ENCODE peak calls at places on chromosomes 3 and 15, in five cellular contexts. K, V, T, D and B are unnamed samples.

GRCh38 chr3:187902938-187903337 is 157.7 kb upstream of the BCL6 start:
- DNase-seq in K (no peak), V (no peak), T (no peak), D (no peak), B (no peak)

GRCh38 chr15:77144492-77145070 is 73.7 kb upstream of the TSPAN3 start:
- DNase-seq in K (no peak), V (no peak), T (no peak), D (no peak), B (no peak)

GRCh38 chr15:63395730-63396545 is 14.3 kb upstream of the CA12 start:
- DNase-seq in K (no peak), V (no peak), T (no peak), D (no peak), B (no peak)

GRCh38 chr15:35698978-35699377 is 153.0 kb upstream of the DPH6 start:
- DNase-seq in K (no peak), V (no peak), T (no peak), D (no peak), B (no peak)

GRCh38 chr15:72671531-72671930 is 14.5 kb downstream of the HIGD2B start:
- DNase-seq in K (no peak), V (no peak), T (no peak), D (no peak), B (no peak)

GRCh38 chr3:69012111-69012835 is 1.2 kb downstream of the EOGT start:
- DNase-seq in K (peak), V (no peak), T (peak), D (no peak), B (no peak)

GRCh38 chr3:194328080-194328571 is 23.0 kb downstream of the CPN2 start:
- DNase-seq in K (no peak), V (no peak), T (no peak), D (no peak), B (no peak)

GRCh38 chr15:87394676-87395075 is 861.9 kb downstream of the NTRK3 start:
- DNase-seq in K (no peak), V (no peak), T (no peak), D (no peak), B (no peak)

GRCh38 chr3:194315088-194315964 is 35.8 kb downstream of the CPN2 start:
- DNase-seq in K (peak), V (peak), T (peak), D (peak), B (peak)

GRCh38 chr3:125062904-125063618 is 7.3 kb upstream of the HEG1 start:
- DNase-seq in K (no peak), V (no peak), T (no peak), D (no peak), B (no peak)

GRCh38 chr3:187044206-187044605 is 95.1 kb downstream of the RPL39L start:
- DNase-seq in K (no peak), V (no peak), T (no peak), D (no peak), B (no peak)

GRCh38 chr3:55473788-55474187 is 13.3 kb downstream of the WNT5A start:
- DNase-seq in K (no peak), V (no peak), T (no peak), D (no peak), B (no peak)

GRCh38 chr15:97129684-97130083 is 799.2 kb downstream of the NR2F2 start:
- DNase-seq in K (no peak), V (no peak), T (no peak), D (no peak), B (no peak)

GRCh38 chr15:60353245-60353940 is 44.4 kb downstream of the ANXA2 start:
- DNase-seq in K (no peak), V (no peak), T (no peak), D (no peak), B (no peak)

GRCh38 chr3:30774062-30774461 is 120.4 kb downstream of the GADL1 start:
- DNase-seq in K (no peak), V (no peak), T (no peak), D (no peak), B (no peak)

GRCh38 chr15:85690546-85691226 is 104.0 kb downstream of the KLHL25 start:
- DNase-seq in K (no peak), V (no peak), T (no peak), D (no peak), B (no peak)

GRCh38 chr15:68503791-68504720 is 72.1 kb upstream of the ITGA11 start:
- DNase-seq in K (peak), V (no peak), T (peak), D (no peak), B (no peak)

GRCh38 chr3:123258359-123258758 is 56.6 kb downstream of the SEC22A start:
- DNase-seq in K (no peak), V (no peak), T (no peak), D (no peak), B (no peak)

GRCh38 chr3:51708216-51708845 is 1.5 kb downstream of the GRM2 start:
- DNase-seq in K (peak), V (no peak), T (no peak), D (no peak), B (peak)

GRCh38 chr3:133941390-133941789 is 45.7 kb upstream of the RAB6B start:
- DNase-seq in K (peak), V (no peak), T (no peak), D (no peak), B (no peak)

GRCh38 chr15:73986055-73986775 is 5.9 kb downstream of the STOML1 start:
- DNase-seq in K (no peak), V (no peak), T (no peak), D (no peak), B (no peak)

GRCh38 chr3:27720899-27721716 is 1.0 kb downstream of the EOMES start:
- DNase-seq in K (no peak), V (no peak), T (no peak), D (no peak), B (no peak)

GRCh38 chr3:13452490-13453335 is 27.4 kb upstream of the HDAC11 start:
- DNase-seq in K (no peak), V (peak), T (peak), D (peak), B (no peak)

GRCh38 chr3:39288300-39288808 is 8.5 kb upstream of the CX3CR1 start:
- DNase-seq in K (peak), V (peak), T (peak), D (peak), B (peak)

GRCh38 chr3:157819826-157820517 is 286.2 kb downstream of the SHOX2 start:
- DNase-seq in K (no peak), V (no peak), T (no peak), D (no peak), B (no peak)

GRCh38 chr15:33207646-33208045 is 13.1 kb upstream of the FMN1 start:
- DNase-seq in K (no peak), V (no peak), T (no peak), D (no peak), B (no peak)

GRCh38 chr15:29114277-29115092 is 155.1 kb downstream of the NSMCE3 start:
- DNase-seq in K (no peak), V (no peak), T (no peak), D (no peak), B (no peak)